ENCODE peak calls at places on chromosomes 5 and 9, in six cellular contexts. Y is dorsolateral prefrontal cortex, Z is tibial artery, A is Karpas-422, N is bronchial epithelial cell, I is IMR-90. X is an unnamed sample.

GRCh38 chr9:77944556-77945261 is 86.9 kb downstream of the GNAQ start:
- DNase-seq in Z (no peak), A (no peak), Y (no peak), N (no peak), I (no peak), X (peak; percentile 64)

GRCh38 chr5:142447887-142448286 is 123.1 kb upstream of the SPRY4 start:
- DNase-seq in N (no peak), Y (no peak), Z (no peak), A (peak; percentile 14), I (no peak), X (no peak)

GRCh38 chr9:104927912-104928740 is at the start of gene ABCA1:
- DNase-seq in N (peak; percentile 56), A (peak; percentile 72), I (peak; percentile 83), Z (peak; percentile 99), Y (peak; percentile 90), X (peak; percentile 93)

GRCh38 chr9:117034862-117035261 is 347.8 kb downstream of the TRIM32 start:
- DNase-seq in I (peak; percentile 2), A (peak; percentile 68), N (peak; percentile 33), Z (no peak), Y (no peak), X (peak; percentile 31)

GRCh38 chr5:98173334-98173733 is 600.1 kb upstream of the RGMB start:
- DNase-seq in N (peak; percentile 85), I (peak; percentile 84), Y (no peak), Z (no peak), A (no peak), X (no peak)

GRCh38 chr5:172147857-172148256 is 40.2 kb downstream of the STK10 start:
- DNase-seq in Z (no peak), N (no peak), Y (no peak), I (no peak), A (no peak), X (no peak)

GRCh38 chr9:112032009-112032408 is 135.4 kb downstream of the UGCG start:
- DNase-seq in Y (no peak), I (no peak), A (no peak), N (no peak), Z (no peak), X (no peak)

GRCh38 chr5:36054646-36055045 is 12.0 kb downstream of the UGT3A2 start:
- DNase-seq in Y (no peak), N (no peak), Z (no peak), A (no peak), I (no peak), X (peak; percentile 67)

GRCh38 chr9:124132671-124133147 is 121.1 kb downstream of the LHX2 start:
- DNase-seq in A (no peak), N (no peak), Z (no peak), Y (no peak), I (peak; percentile 16), X (no peak)

GRCh38 chr5:139844472-139845145 is 49.0 kb downstream of the PSD2 start:
- DNase-seq in Y (peak; percentile 85), N (peak; percentile 45), A (peak; percentile 91), Z (peak; percentile 69), I (peak; percentile 64), X (peak; percentile 76)

GRCh38 chr5:168910874-168911273 is 331.7 kb upstream of the PANK3 start:
- DNase-seq in N (no peak), A (no peak), Y (no peak), I (no peak), Z (no peak), X (no peak)

GRCh38 chr9:108060165-108060564 is 570.6 kb upstream of the KLF4 start:
- DNase-seq in I (no peak), Z (no peak), Y (no peak), N (no peak), A (no peak), X (no peak)

GRCh38 chr9:75974006-75974766 is 83.7 kb downstream of the PCSK5 start:
- DNase-seq in N (no peak), Z (no peak), I (no peak), Y (no peak), A (no peak), X (no peak)

GRCh38 chr9:35835766-35836165 is 6.7 kb downstream of the TMEM8B start:
- DNase-seq in Z (no peak), Y (no peak), A (no peak), N (no peak), I (no peak), X (no peak)

GRCh38 chr9:106718996-106719395 is 144.0 kb upstream of the ZNF462 start:
- DNase-seq in Y (no peak), N (peak; percentile 46), A (no peak), Z (no peak), I (peak; percentile 38), X (no peak)

GRCh38 chr5:50300878-50301277 is 140.2 kb downstream of the EMB start:
- DNase-seq in A (peak; percentile 44), I (no peak), Z (no peak), N (peak; percentile 74), Y (no peak), X (no peak)

GRCh38 chr9:16368425-16369087 is 501.9 kb downstream of the BNC2 start:
- DNase-seq in Y (no peak), I (peak; percentile 79), N (peak; percentile 78), A (no peak), Z (no peak), X (no peak)

GRCh38 chr5:152271420-152271819 is 133.7 kb downstream of the NMUR2 start:
- DNase-seq in Y (peak; percentile 35), A (peak; percentile 67), N (peak; percentile 26), I (no peak), Z (no peak), X (peak; percentile 52)

GRCh38 chr5:141618804-141619554 is at the start of gene DIAPH1:
- DNase-seq in Y (peak; percentile 88), I (peak; percentile 94), N (peak; percentile 86), Z (peak; percentile 99), A (peak; percentile 99), X (peak; percentile 98)

GRCh38 chr5:179873711-179874110 is 15.1 kb upstream of the MRNIP start:
- DNase-seq in I (no peak), Y (no peak), Z (no peak), N (no peak), A (no peak), X (no peak)

GRCh38 chr5:16726538-16726946 is 109.7 kb upstream of the RETREG1 start:
- DNase-seq in N (no peak), Y (no peak), Z (no peak), A (no peak), I (peak; percentile 28), X (peak; percentile 41)

GRCh38 chr9:77132991-77133390 is 44.3 kb upstream of the VPS13A start:
- DNase-seq in Y (no peak), A (no peak), I (peak; percentile 31), N (no peak), Z (no peak), X (no peak)

GRCh38 chr5:179416906-179417470 is 71.7 kb upstream of the ADAMTS2 start:
- DNase-seq in N (no peak), Z (no peak), A (no peak), I (no peak), Y (no peak), X (no peak)

GRCh38 chr5:121164632-121165031 is 687.0 kb upstream of the FTMT start:
- DNase-seq in Y (no peak), A (no peak), Z (no peak), N (no peak), I (no peak), X (peak; percentile 89)

GRCh38 chr5:177468329-177469058 is 4.9 kb downstream of the DBN1 start:
- DNase-seq in I (peak; percentile 70), A (no peak), N (peak; percentile 48), Y (no peak), Z (no peak), X (no peak)

GRCh38 chr5:4207456-4207855 is 611.8 kb downstream of the IRX1 start:
- DNase-seq in Y (no peak), A (no peak), N (no peak), I (no peak), Z (no peak), X (no peak)

GRCh38 chr5:123344819-123345426 is 78.3 kb downstream of the CEP120 start:
- DNase-seq in Z (peak; percentile 36), I (peak; percentile 52), N (peak; percentile 38), A (no peak), Y (no peak), X (peak; percentile 10)

GRCh38 chr5:134561871-134562296 is 36.4 kb downstream of the JADE2 start:
- DNase-seq in Y (no peak), A (peak; percentile 69), N (peak; percentile 26), Z (no peak), I (peak; percentile 74), X (peak; percentile 34)

GRCh38 chr9:38255599-38255998 is 136.9 kb upstream of the ALDH1B1 start:
- DNase-seq in I (no peak), N (no peak), Z (no peak), Y (no peak), A (no peak), X (no peak)

GRCh38 chr9:110133059-110133458 is 74.9 kb downstream of the C9orf152 start:
- DNase-seq in Y (no peak), N (no peak), Z (no peak), A (no peak), I (no peak), X (no peak)

GRCh38 chr9:110130211-110130610 is 77.7 kb downstream of the C9orf152 start:
- DNase-seq in Y (no peak), A (peak; percentile 67), Z (no peak), N (no peak), I (no peak), X (no peak)

GRCh38 chr9:110130791-110131416 is 77.1 kb downstream of the C9orf152 start:
- DNase-seq in N (no peak), Z (no peak), I (no peak), Y (no peak), A (no peak), X (no peak)

GRCh38 chr9:110129460-110129859 is 78.5 kb downstream of the C9orf152 start:
- DNase-seq in Y (no peak), A (peak; percentile 74), Z (no peak), N (no peak), I (no peak), X (no peak)

GRCh38 chr9:110131499-110131898 is 76.5 kb downstream of the C9orf152 start:
- DNase-seq in Y (no peak), Z (no peak), I (peak; percentile 61), A (no peak), N (no peak), X (no peak)
- H3K4me3 ChIP-seq in Y (no peak overlapping the region), Z (no peak overlapping the region), I (no peak overlapping the region), A (no peak overlapping the region), N (no peak overlapping the region), X (no peak overlapping the region)

GRCh38 chr5:32531885-32532520 is 53.4 kb upstream of the SUB1 start:
- DNase-seq in Z (no peak), N (peak; percentile 21), A (peak; percentile 55), Y (peak; percentile 52), I (peak; percentile 74), X (no peak)
- H3K4me3 ChIP-seq in Z (no peak overlapping the region), N (peak overlapping the region; percentile 9), A (peak overlapping the region; percentile 64), Y (peak overlapping the region; percentile 55), I (no peak overlapping the region), X (no peak overlapping the region)

GRCh38 chr5:149001154-149001553 is 61.7 kb downstream of the SH3TC2 start:
- DNase-seq in Z (no peak), N (peak; percentile 62), A (no peak), I (peak; percentile 68), Y (no peak), X (no peak)
- H3K4me3 ChIP-seq in Z (no peak overlapping the region), N (no peak overlapping the region), A (no peak overlapping the region), I (no peak overlapping the region), Y (no peak overlapping the region), X (no peak overlapping the region)

DNA sequence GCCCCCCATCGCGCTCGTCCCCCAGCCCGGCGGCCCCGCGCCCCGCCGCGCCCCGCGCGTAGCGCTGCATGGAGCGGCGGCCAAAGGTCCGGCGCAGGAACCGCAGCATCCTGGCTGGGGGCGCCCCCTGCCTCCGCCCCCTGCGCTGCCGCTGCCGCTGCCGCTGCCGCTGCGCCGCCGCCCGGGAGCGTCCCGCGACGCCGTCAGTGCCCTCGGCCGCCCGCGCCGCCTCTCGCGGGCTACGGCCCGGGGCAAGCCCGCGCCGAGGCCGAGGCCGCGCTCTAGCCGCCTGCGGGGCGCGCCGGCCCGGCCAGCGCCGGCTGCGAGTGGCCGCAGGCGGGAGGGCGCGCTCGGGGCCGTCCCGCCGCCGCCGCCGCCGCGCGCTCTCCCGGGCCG is 523 bp downstream of the EPB41L4B start:
- DNase-seq in Z (no peak), A (no peak), N (no peak), I (no peak), Y (no peak), X (peak; percentile 36)
- H3K4me3 ChIP-seq in Z (peak overlapping the region; percentile 34), A (no peak overlapping the region), N (peak overlapping the region; percentile 75), I (peak overlapping the region; percentile 45), Y (peak overlapping the region; percentile 59), X (no peak overlapping the region)

X was measured in NB4.